ENCODE peak calls at places on chromosomes 7 and 10, in six cellular contexts. L is stomach, R is right atrium auricular region, N is cardiac muscle cell, J is A673, H is suprapubic skin. D is an unnamed sample.
A peak's percentile ranks its signal among the peaks of the same experiment; 100 is the strongest.

GRCh38 chr10:79241629-79241989 is 105.7 kb upstream of the PPIF start:
- DNase-seq in L (no peak), R (no peak), N (no peak), H (no peak), J (peak; percentile 36), D (no peak)

GRCh38 chr7:121373177-121373576 is 22.9 kb downstream of the FAM3C start:
- DNase-seq in L (no peak), H (no peak), R (no peak), N (no peak), J (no peak), D (no peak)

GRCh38 chr10:47104101-47104707 is 193.0 kb downstream of the PTPN20 start:
- DNase-seq in J (no peak), N (peak; percentile 61), L (no peak), H (no peak), R (peak; percentile 56), D (peak; percentile 69)

GRCh38 chr10:18204050-18204449 is 63.8 kb downstream of the CACNB2 start:
- DNase-seq in L (no peak), R (no peak), N (no peak), H (no peak), J (no peak), D (no peak)

GRCh38 chr10:78899996-78900714 is 168.6 kb upstream of the ZMIZ1 start:
- DNase-seq in N (peak; percentile 16), H (no peak), J (no peak), L (no peak), R (peak; percentile 78), D (peak; percentile 86)

GRCh38 chr10:23079700-23080099 is 15.7 kb upstream of the MSRB2 start:
- DNase-seq in H (no peak), L (no peak), N (no peak), R (no peak), J (no peak), D (no peak)

GRCh38 chr7:104208421-104208780 is 588 bp upstream of the ORC5 start:
- DNase-seq in R (no peak), L (no peak), J (no peak), H (no peak), N (no peak), D (no peak)

GRCh38 chr7:44272981-44273380 is 52.4 kb downstream of the CAMK2B start:
- DNase-seq in H (no peak), N (no peak), R (no peak), L (no peak), J (no peak), D (no peak)

GRCh38 chr10:103355906-103356599 is 5.1 kb upstream of the PCGF6 start:
- DNase-seq in R (no peak), L (no peak), N (no peak), H (no peak), J (no peak), D (peak; percentile 44)

GRCh38 chr7:154928136-154929005 is 74.6 kb downstream of the PAXIP1 start:
- DNase-seq in J (peak; percentile 94), N (peak; percentile 95), R (peak; percentile 63), L (peak; percentile 37), H (no peak), D (peak; percentile 77)

DNA sequence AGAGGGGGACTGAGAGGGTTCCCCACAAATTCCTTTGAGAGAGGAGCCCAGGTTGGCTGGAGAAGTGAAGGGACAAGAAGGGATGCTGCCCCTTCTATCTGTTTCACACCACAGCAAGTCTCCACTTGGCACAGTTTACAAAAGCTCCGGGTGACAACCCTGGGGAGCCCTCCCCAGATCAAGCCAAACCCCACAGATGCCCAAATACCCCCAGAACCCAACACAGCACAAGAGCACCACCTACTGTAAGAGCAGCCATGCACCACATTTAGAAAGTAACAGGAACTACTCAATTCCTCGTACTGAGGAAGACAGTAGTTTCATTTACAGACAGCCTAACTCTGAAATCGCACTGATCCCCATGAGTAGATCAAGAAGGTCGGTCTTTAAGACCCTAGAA is 67.8 kb upstream of the ATP6V0A4 start:
- DNase-seq in R (no peak), H (no peak), N (peak; percentile 17), L (no peak), J (no peak), D (no peak)
- TF ChIP-seq CTCF in R (no peak), H (no peak), N (peak; percentile 43), L (no peak), J (peak; percentile 50), D (peak; percentile 42)

DNA sequence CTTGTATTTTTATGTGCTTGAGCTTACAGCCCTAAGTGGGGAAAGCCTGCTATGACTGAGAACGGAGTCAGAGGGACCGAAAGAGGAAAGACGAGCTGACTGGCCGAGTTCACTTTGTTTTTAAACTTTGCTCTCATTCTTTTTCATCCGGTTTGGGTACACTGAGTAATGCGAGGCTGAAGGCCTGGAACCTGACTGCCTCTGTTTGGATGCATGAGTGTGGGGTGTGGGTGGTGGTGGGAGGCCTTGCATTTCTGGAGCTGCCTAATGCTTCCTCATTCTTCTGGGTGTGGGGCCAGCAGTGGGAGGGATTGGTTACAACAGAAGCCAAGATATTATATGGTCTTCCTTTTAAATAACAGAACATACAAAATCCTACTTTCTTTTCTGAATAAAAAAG is 155.5 kb downstream of the BUB3 start:
- DNase-seq in R (no peak), H (no peak), N (peak; percentile 70), J (no peak), L (no peak), D (no peak)
- TF ChIP-seq CTCF in R (no peak), H (no peak), N (no peak), J (no peak), L (no peak), D (no peak)

GRCh38 chr10:15262036-15262713 is 93.7 kb upstream of the NMT2 start:
- DNase-seq in H (no peak), J (peak; percentile 28), L (no peak), R (peak; percentile 64), N (peak; percentile 57), D (no peak)
- TF ChIP-seq CTCF in H (no peak), J (peak; percentile 39), L (no peak), R (no peak), N (peak; percentile 40), D (peak; percentile 39)

GRCh38 chr7:106553446-106553836 is 107.5 kb downstream of the CCDC71L start:
- DNase-seq in L (no peak), N (no peak), J (no peak), R (no peak), H (no peak), D (no peak)

GRCh38 chr7:106548491-106548890 is 112.5 kb downstream of the CCDC71L start:
- DNase-seq in L (no peak), N (no peak), J (no peak), R (no peak), H (no peak), D (no peak)

GRCh38 chr7:106552645-106553445 is 108.1 kb downstream of the CCDC71L start:
- DNase-seq in H (no peak), J (no peak), L (no peak), R (no peak), N (no peak), D (no peak)
- TF ChIP-seq CTCF in H (no peak), J (no peak), L (no peak), R (no peak), N (no peak), D (no peak)

DNA sequence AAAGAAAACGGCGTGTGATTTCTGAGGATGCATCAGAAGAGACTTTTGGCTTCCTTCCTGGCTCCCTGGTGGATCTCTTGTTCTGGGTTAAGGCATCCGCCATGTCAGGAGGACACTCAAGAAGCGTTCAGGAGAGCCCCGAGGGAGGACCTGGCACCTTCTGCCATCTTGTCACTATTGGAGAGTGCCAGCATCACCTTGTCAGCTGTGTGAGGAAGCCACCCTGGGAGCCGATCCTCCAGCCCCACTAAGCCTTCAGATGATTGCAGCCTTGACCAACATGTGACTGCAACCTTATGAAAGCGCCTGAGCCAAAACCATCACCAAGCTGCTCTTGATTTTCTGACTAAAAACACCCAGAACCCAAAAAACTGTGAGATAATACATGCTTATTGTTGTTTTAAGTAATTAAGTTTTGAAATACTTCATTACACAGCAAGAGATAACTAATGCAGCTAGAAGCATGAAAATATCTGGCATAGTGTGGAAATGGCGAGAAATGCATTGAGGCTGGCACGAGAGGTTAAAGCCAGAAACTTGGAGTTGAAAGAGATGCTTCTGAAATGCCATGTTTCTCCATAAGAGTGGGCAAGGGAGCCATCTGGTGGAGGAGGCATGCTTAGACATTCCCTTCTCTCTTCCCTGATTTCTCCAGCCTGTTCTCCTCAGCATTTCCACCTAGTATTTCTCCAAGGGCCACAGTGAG is 5.4 kb upstream of the ZFYVE27 start:
- DNase-seq in L (peak; percentile 74), H (peak; percentile 71), R (peak; percentile 79), J (peak; percentile 83), N (peak; percentile 84), D (no peak)
- TF ChIP-seq CTCF in L (peak; percentile 74), H (peak; percentile 72), R (peak; percentile 82), J (peak; percentile 85), N (peak; percentile 87), D (peak; percentile 91)

DNA sequence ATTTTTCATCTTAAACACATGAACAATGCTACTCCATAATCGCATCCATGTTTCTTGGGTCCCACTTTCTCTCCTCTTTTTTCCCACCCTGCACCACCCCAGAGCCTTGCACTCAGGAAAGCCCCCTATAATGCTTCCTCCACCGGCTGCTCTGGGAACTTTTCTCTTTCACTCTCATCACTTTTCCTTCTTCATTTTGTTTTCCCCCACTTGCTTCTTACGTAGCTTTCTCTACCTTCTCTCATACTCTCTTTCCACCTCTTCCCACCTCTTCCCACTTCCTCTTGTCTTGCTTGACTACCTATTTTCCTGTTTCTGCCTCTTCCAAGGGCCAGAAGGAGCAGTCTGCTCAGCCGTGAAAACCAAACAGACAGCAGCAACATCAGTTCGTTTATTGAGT is 229.5 kb upstream of the RHOBTB1 start:
- DNase-seq in J (no peak), L (no peak), R (no peak), N (no peak), H (no peak), D (no peak)
- TF ChIP-seq CTCF in J (no peak), L (no peak), R (no peak), N (no peak), H (no peak), D (no peak)

GRCh38 chr10:111142082-111142481 is 65.3 kb downstream of the ADRA2A start:
- DNase-seq in R (no peak), N (no peak), L (no peak), J (peak; percentile 11), H (no peak), D (no peak)

GRCh38 chr10:111151595-111151994 is 74.8 kb downstream of the ADRA2A start:
- DNase-seq in J (no peak), R (no peak), H (no peak), N (no peak), L (no peak), D (no peak)

GRCh38 chr10:111148025-111148424 is 71.2 kb downstream of the ADRA2A start:
- DNase-seq in L (no peak), J (no peak), N (no peak), H (no peak), R (no peak), D (no peak)

GRCh38 chr10:111148440-111148839 is 71.6 kb downstream of the ADRA2A start:
- DNase-seq in J (no peak), H (no peak), R (no peak), N (no peak), L (no peak), D (no peak)

DNA sequence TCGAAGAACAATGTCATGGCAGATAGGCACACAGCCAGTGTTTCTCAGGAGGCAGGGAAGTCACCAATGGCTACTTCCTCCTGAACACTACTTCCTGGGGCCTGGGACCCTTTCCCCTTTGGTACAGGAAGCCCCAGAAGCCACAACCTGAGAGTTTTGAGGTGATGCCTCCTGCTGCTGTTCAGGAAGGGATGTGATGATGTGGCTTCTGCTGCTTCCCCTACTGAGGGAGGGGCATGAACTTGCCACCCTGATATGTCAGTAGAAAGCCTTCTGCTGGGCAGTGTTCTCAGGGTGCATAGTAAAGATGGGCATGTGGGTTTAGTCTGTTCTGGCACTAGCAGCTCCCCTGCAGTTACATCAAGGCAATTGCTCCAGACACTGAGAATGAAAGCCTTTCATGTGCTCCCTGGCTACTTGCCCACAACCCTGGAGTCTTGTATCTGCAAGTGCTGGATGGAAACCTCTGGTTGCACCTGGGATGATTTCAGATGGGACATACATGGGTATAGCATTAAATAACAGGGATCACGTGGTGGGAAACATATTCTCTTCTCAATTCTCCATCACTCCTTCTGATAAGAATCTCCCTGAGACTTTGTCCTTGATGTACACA is 69.3 kb downstream of the ADRA2A start:
- DNase-seq in R (no peak), H (no peak), N (no peak), L (no peak), J (no peak), D (no peak)
- TF ChIP-seq CTCF in R (no peak), H (no peak), N (no peak), L (no peak), J (no peak), D (no peak)